ENCODE peak calls at places on chromosomes 3 and 15, in eight cellular contexts. One of them, this sample, is unnamed. For H3K9me3, the result is how much of the 10 kb centered on the place peaks cover.

GRCh38 chr3:24299801-24300626 is 194.6 kb downstream of the THRB start:
- DNase-seq in ovary: no peak
- DNase-seq in body of pancreas: no peak
- DNase-seq in CD4-positive, alpha-beta memory T cell: no peak
- DNase-seq in naive thymus-derived CD4-positive, alpha-beta T cell: no peak
- DNase-seq in spleen: no peak
- DNase-seq in mucosa of descending colon: no peak
- DNase-seq in CD4-positive, alpha-beta T cell: no peak
- DNase-seq in this sample: no peak

GRCh38 chr15:88900309-88900981 is 5.1 kb upstream of the HAPLN3 start:
- DNase-seq in spleen: no peak
- DNase-seq in ovary: no peak
- DNase-seq in CD4-positive, alpha-beta T cell: no peak
- DNase-seq in CD4-positive, alpha-beta memory T cell: no peak
- DNase-seq in body of pancreas: no peak
- DNase-seq in naive thymus-derived CD4-positive, alpha-beta T cell: no peak
- DNase-seq in mucosa of descending colon: peak
- DNase-seq in this sample: no peak

GRCh38 chr3:60323180-60323579 is 928.1 kb downstream of the FHIT start:
- DNase-seq in body of pancreas: no peak
- DNase-seq in naive thymus-derived CD4-positive, alpha-beta T cell: no peak
- DNase-seq in CD4-positive, alpha-beta T cell: no peak
- DNase-seq in spleen: no peak
- DNase-seq in ovary: no peak
- DNase-seq in mucosa of descending colon: no peak
- DNase-seq in CD4-positive, alpha-beta memory T cell: no peak
- DNase-seq in this sample: no peak

GRCh38 chr15:78047631-78048409 is 29.7 kb downstream of the TBC1D2B start:
- DNase-seq in ovary: no peak
- DNase-seq in mucosa of descending colon: no peak
- DNase-seq in CD4-positive, alpha-beta memory T cell: peak
- DNase-seq in spleen: no peak
- DNase-seq in body of pancreas: no peak
- DNase-seq in CD4-positive, alpha-beta T cell: peak
- DNase-seq in naive thymus-derived CD4-positive, alpha-beta T cell: no peak
- DNase-seq in this sample: no peak

GRCh38 chr15:63157891-63158431 is 684 bp upstream of the RPS27L start:
- DNase-seq in ovary: peak
- DNase-seq in mucosa of descending colon: no peak
- DNase-seq in naive thymus-derived CD4-positive, alpha-beta T cell: no peak
- DNase-seq in CD4-positive, alpha-beta T cell: peak
- DNase-seq in spleen: no peak
- DNase-seq in body of pancreas: peak
- DNase-seq in CD4-positive, alpha-beta memory T cell: peak
- DNase-seq in this sample: no peak

GRCh38 chr3:98513736-98514135 is 9.0 kb downstream of the CLDND1 start:
- DNase-seq in body of pancreas: no peak
- DNase-seq in spleen: no peak
- DNase-seq in ovary: no peak
- DNase-seq in naive thymus-derived CD4-positive, alpha-beta T cell: no peak
- DNase-seq in CD4-positive, alpha-beta T cell: no peak
- DNase-seq in mucosa of descending colon: no peak
- DNase-seq in CD4-positive, alpha-beta memory T cell: no peak
- DNase-seq in this sample: no peak

GRCh38 chr15:63008333-63009049 is 34.1 kb upstream of the TPM1 start:
- DNase-seq in CD4-positive, alpha-beta memory T cell: no peak
- DNase-seq in naive thymus-derived CD4-positive, alpha-beta T cell: no peak
- DNase-seq in CD4-positive, alpha-beta T cell: no peak
- DNase-seq in mucosa of descending colon: no peak
- DNase-seq in ovary: no peak
- DNase-seq in spleen: no peak
- DNase-seq in body of pancreas: no peak
- DNase-seq in this sample: no peak

GRCh38 chr3:164806188-164806587 is 272.1 kb downstream of the SI start:
- DNase-seq in ovary: no peak
- DNase-seq in CD4-positive, alpha-beta T cell: no peak
- DNase-seq in naive thymus-derived CD4-positive, alpha-beta T cell: no peak
- DNase-seq in CD4-positive, alpha-beta memory T cell: no peak
- DNase-seq in body of pancreas: no peak
- DNase-seq in spleen: no peak
- DNase-seq in mucosa of descending colon: no peak
- DNase-seq in this sample: no peak

GRCh38 chr15:100944237-100944875 is 25.2 kb downstream of the LRRK1 start:
- DNase-seq in CD4-positive, alpha-beta T cell: no peak
- DNase-seq in ovary: no peak
- DNase-seq in spleen: no peak
- DNase-seq in CD4-positive, alpha-beta memory T cell: no peak
- DNase-seq in naive thymus-derived CD4-positive, alpha-beta T cell: no peak
- DNase-seq in mucosa of descending colon: no peak
- DNase-seq in body of pancreas: no peak
- DNase-seq in this sample: no peak

GRCh38 chr3:115165266-115165665 is 18.2 kb upstream of the ZBTB20 start:
- DNase-seq in CD4-positive, alpha-beta T cell: peak
- DNase-seq in ovary: no peak
- DNase-seq in spleen: no peak
- DNase-seq in mucosa of descending colon: no peak
- DNase-seq in CD4-positive, alpha-beta memory T cell: peak
- DNase-seq in body of pancreas: no peak
- DNase-seq in naive thymus-derived CD4-positive, alpha-beta T cell: peak
- DNase-seq in this sample: no peak

GRCh38 chr15:73948396-73948795 is 22.1 kb downstream of the LOXL1 start:
- DNase-seq in spleen: peak
- DNase-seq in ovary: no peak
- DNase-seq in mucosa of descending colon: no peak
- DNase-seq in body of pancreas: no peak
- DNase-seq in naive thymus-derived CD4-positive, alpha-beta T cell: no peak
- DNase-seq in CD4-positive, alpha-beta T cell: no peak
- DNase-seq in CD4-positive, alpha-beta memory T cell: no peak
- DNase-seq in this sample: no peak

GRCh38 chr3:151675858-151676615 is 57.7 kb upstream of the AADACL2 start:
- DNase-seq in ovary: no peak
- DNase-seq in CD4-positive, alpha-beta T cell: no peak
- DNase-seq in naive thymus-derived CD4-positive, alpha-beta T cell: no peak
- DNase-seq in mucosa of descending colon: no peak
- DNase-seq in body of pancreas: no peak
- DNase-seq in spleen: no peak
- DNase-seq in CD4-positive, alpha-beta memory T cell: no peak
- DNase-seq in this sample: no peak

GRCh38 chr15:73364070-73364469 is 4.7 kb downstream of the HCN4 start:
- DNase-seq in CD4-positive, alpha-beta T cell: no peak
- DNase-seq in naive thymus-derived CD4-positive, alpha-beta T cell: no peak
- DNase-seq in body of pancreas: no peak
- DNase-seq in spleen: no peak
- DNase-seq in CD4-positive, alpha-beta memory T cell: no peak
- DNase-seq in ovary: no peak
- DNase-seq in mucosa of descending colon: no peak
- DNase-seq in this sample: no peak

GRCh38 chr15:40941528-40942336 is 11.5 kb upstream of the CHAC1 start:
- DNase-seq in CD4-positive, alpha-beta T cell: peak
- DNase-seq in CD4-positive, alpha-beta memory T cell: peak
- DNase-seq in mucosa of descending colon: peak
- DNase-seq in ovary: peak
- DNase-seq in spleen: peak
- DNase-seq in naive thymus-derived CD4-positive, alpha-beta T cell: peak
- DNase-seq in body of pancreas: peak
- DNase-seq in this sample: peak

GRCh38 chr3:126127452-126127851 is 43.5 kb upstream of the SLC41A3 start:
- DNase-seq in body of pancreas: peak
- DNase-seq in spleen: peak
- DNase-seq in ovary: no peak
- DNase-seq in CD4-positive, alpha-beta memory T cell: no peak
- DNase-seq in mucosa of descending colon: peak
- DNase-seq in CD4-positive, alpha-beta T cell: no peak
- DNase-seq in naive thymus-derived CD4-positive, alpha-beta T cell: no peak
- DNase-seq in this sample: peak

DNA sequence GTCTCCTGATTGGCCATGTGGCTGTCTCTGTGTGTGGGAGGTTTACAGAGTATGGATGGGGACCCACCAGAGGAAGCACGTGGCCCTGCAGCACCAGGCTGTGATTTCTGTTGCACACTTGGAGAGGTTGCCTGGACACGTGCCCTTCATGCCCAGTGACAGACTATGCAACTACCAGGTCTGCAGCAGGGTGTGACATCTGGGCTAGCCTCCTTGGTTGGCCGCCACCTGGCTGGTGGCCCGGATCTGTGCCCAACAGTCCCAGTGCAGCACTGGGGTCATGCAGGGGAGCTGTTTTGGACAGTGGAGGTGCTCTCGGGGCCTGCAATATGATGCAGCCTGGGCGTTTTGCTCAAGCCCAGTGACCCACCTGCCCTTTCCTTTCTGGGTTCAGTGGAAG is 212.5 kb downstream of the UBE3A start:
- DNase-seq in naive thymus-derived CD4-positive, alpha-beta T cell: no peak
- DNase-seq in ovary: no peak
- DNase-seq in CD4-positive, alpha-beta T cell: no peak
- DNase-seq in spleen: no peak
- DNase-seq in CD4-positive, alpha-beta memory T cell: no peak
- DNase-seq in mucosa of descending colon: no peak
- DNase-seq in body of pancreas: no peak
- DNase-seq in this sample: no peak
- H3K9me3 ChIP-seq in naive thymus-derived CD4-positive, alpha-beta T cell: under half
- H3K9me3 ChIP-seq in ovary: under half
- H3K9me3 ChIP-seq in CD4-positive, alpha-beta T cell: under half
- H3K9me3 ChIP-seq in spleen: under half
- H3K9me3 ChIP-seq in CD4-positive, alpha-beta memory T cell: under half
- H3K9me3 ChIP-seq in mucosa of descending colon: half or more
- H3K9me3 ChIP-seq in body of pancreas: under half
- H3K9me3 ChIP-seq in this sample: under half

DNA sequence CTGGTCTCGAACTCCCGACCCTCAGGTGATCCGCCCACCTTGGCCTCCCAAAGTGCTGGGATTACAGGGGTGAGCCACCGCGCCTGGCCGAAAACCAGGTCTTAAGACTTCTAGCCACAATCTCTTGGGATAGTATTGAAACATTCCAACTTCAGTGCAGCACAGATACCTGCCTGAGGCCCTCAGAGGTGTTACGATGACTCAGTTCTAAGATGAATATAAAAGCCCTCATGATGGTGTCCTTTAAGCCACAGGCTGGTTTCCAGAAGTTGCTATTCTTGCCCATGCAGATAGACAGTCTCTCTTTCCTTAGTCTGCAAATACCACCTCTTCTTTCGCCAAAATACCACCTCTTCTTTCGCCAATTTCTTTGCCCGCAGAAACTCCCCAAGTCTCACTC is 69.0 kb downstream of the RARB start:
- DNase-seq in body of pancreas: no peak
- DNase-seq in CD4-positive, alpha-beta T cell: no peak
- DNase-seq in ovary: no peak
- DNase-seq in mucosa of descending colon: no peak
- DNase-seq in naive thymus-derived CD4-positive, alpha-beta T cell: no peak
- DNase-seq in CD4-positive, alpha-beta memory T cell: no peak
- DNase-seq in spleen: no peak
- DNase-seq in this sample: no peak
- H3K9me3 ChIP-seq in body of pancreas: under half
- H3K9me3 ChIP-seq in CD4-positive, alpha-beta T cell: under half
- H3K9me3 ChIP-seq in ovary: under half
- H3K9me3 ChIP-seq in mucosa of descending colon: under half
- H3K9me3 ChIP-seq in naive thymus-derived CD4-positive, alpha-beta T cell: under half
- H3K9me3 ChIP-seq in CD4-positive, alpha-beta memory T cell: under half
- H3K9me3 ChIP-seq in spleen: under half
- H3K9me3 ChIP-seq in this sample: under half

DNA sequence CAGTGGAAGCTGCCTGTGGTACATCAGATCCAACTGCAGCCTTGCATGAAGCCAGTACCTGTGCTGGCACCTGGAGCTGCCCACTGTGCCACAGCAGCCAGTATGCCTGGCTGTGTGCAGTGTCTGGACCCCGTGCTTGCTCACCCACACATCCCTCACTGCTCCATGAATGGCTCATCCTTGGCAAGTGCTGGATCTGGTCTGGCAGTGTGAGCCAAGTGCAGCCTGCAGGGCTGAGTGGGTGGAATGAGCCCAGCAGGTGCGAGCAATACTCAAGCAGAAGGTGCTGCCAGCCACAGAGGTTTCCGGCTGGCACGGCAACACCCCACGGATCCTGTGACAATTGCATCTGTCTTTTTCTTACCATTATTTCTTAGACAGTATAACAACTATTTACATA is 488.2 kb upstream of the ROBO2 start:
- DNase-seq in mucosa of descending colon: no peak
- DNase-seq in body of pancreas: no peak
- DNase-seq in spleen: no peak
- DNase-seq in naive thymus-derived CD4-positive, alpha-beta T cell: no peak
- DNase-seq in CD4-positive, alpha-beta memory T cell: no peak
- DNase-seq in CD4-positive, alpha-beta T cell: no peak
- DNase-seq in ovary: no peak
- DNase-seq in this sample: no peak
- H3K9me3 ChIP-seq in mucosa of descending colon: under half
- H3K9me3 ChIP-seq in body of pancreas: under half
- H3K9me3 ChIP-seq in spleen: under half
- H3K9me3 ChIP-seq in naive thymus-derived CD4-positive, alpha-beta T cell: under half
- H3K9me3 ChIP-seq in CD4-positive, alpha-beta memory T cell: under half
- H3K9me3 ChIP-seq in CD4-positive, alpha-beta T cell: under half
- H3K9me3 ChIP-seq in ovary: under half
- H3K9me3 ChIP-seq in this sample: under half

DNA sequence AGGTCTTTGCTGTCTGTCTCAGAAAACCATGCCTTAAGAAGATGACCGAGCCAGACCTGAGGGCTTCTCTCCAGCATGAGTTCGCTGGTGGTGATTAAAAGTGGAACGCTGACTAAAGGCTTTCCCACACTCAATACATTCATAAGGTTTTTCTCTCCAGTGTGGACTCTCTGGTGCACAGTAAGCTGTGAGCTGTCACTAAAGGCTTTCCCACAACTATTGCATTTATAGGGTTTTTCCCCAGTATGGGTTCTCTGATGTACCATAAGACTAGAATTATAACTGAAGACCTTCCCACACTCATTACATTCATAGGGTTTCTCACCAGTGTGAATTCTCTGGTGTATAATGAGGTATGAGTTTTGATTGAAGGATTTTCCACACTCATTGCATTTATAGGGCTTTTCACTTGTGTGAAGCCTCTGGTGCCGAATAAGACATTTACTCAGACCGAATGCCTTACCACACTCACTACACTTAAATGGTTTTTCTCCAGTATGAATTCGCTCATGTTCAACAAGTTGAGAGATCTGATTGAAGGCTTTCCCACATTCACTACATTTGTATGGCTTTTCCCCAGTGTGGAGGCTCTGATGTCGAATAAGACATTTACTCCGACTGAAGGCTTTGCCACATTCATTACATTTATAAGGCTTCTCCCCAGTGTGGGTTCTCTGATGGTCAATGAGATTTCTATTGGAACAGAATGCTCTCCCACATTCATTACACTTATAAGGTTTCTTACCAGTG is 21.9 kb upstream of the ZNF445 start:
- DNase-seq in ovary: no peak
- DNase-seq in body of pancreas: no peak
- DNase-seq in naive thymus-derived CD4-positive, alpha-beta T cell: no peak
- DNase-seq in mucosa of descending colon: no peak
- DNase-seq in spleen: no peak
- DNase-seq in CD4-positive, alpha-beta T cell: no peak
- DNase-seq in CD4-positive, alpha-beta memory T cell: no peak
- DNase-seq in this sample: no peak
- H3K9me3 ChIP-seq in ovary: under half
- H3K9me3 ChIP-seq in body of pancreas: under half
- H3K9me3 ChIP-seq in naive thymus-derived CD4-positive, alpha-beta T cell: half or more
- H3K9me3 ChIP-seq in mucosa of descending colon: half or more
- H3K9me3 ChIP-seq in spleen: half or more
- H3K9me3 ChIP-seq in CD4-positive, alpha-beta T cell: half or more
- H3K9me3 ChIP-seq in CD4-positive, alpha-beta memory T cell: under half
- H3K9me3 ChIP-seq in this sample: under half

This sample was measured in T-helper 17 cell.